ENCODE peak calls at places on chromosomes 12 and 14, in four cellular contexts. K, S, T and L are unnamed samples.

GRCh38 chr12:25977047-25977446 is 18.6 kb downstream of the RASSF8 start:
- DNase-seq in K (no peak), S (no peak), T (no peak), L (no peak)

GRCh38 chr12:119288559-119288958 is 46.0 kb upstream of the CCDC60 start:
- DNase-seq in K (no peak), S (no peak), T (no peak), L (no peak)

GRCh38 chr12:116346751-116347150 is 69.3 kb upstream of the MED13L start:
- DNase-seq in T (no peak), S (no peak), K (peak; percentile 92), L (no peak)

GRCh38 chr12:119102274-119102673 is 76.5 kb upstream of the HSPB8 start:
- DNase-seq in S (no peak), K (no peak), T (no peak), L (no peak)

GRCh38 chr12:11650697-11651281 is 1.3 kb downstream of the ETV6 start:
- DNase-seq in S (no peak), K (peak; percentile 45), T (no peak), L (no peak)

GRCh38 chr14:74913986-74914573 is 9.0 kb downstream of the RPS6KL1 start:
- DNase-seq in K (peak; percentile 85), S (peak; percentile 78), T (peak; percentile 60), L (peak; percentile 56)

GRCh38 chr14:95474941-95475340 is 41.5 kb downstream of the SYNE3 start:
- DNase-seq in T (no peak), S (no peak), K (no peak), L (no peak)

GRCh38 chr14:87998414-87998813 is 5.4 kb upstream of the GALC start:
- DNase-seq in T (no peak), S (no peak), K (no peak), L (no peak)

GRCh38 chr12:79691299-79692248 is 810 bp upstream of the PAWR start:
- DNase-seq in K (peak; percentile 83), S (no peak), T (no peak), L (no peak)

GRCh38 chr12:1384910-1385309 is 209.5 kb downstream of the FBXL14 start:
- DNase-seq in K (peak; percentile 6), T (no peak), S (no peak), L (no peak)

GRCh38 chr14:42470427-42470719 is 863.7 kb downstream of the LRFN5 start:
- DNase-seq in S (no peak), K (no peak), T (no peak), L (no peak)

GRCh38 chr12:105348561-105348960 is 18.1 kb downstream of the C12orf75 start:
- DNase-seq in K (no peak), T (no peak), S (no peak), L (no peak)

GRCh38 chr12:131454418-131455217 is 256.3 kb upstream of the SFSWAP start:
- DNase-seq in T (no peak), K (peak; percentile 13), S (peak; percentile 83), L (peak; percentile 75)

GRCh38 chr12:46049665-46050064 is 59.3 kb upstream of the SCAF11 start:
- DNase-seq in S (peak; percentile 48), T (no peak), K (peak; percentile 2), L (no peak)

GRCh38 chr12:124264089-124264795 is 30.7 kb upstream of the RFLNA start:
- DNase-seq in K (no peak), T (no peak), S (no peak), L (no peak)

GRCh38 chr14:75119056-75119455 is 7.8 kb downstream of the NEK9 start:
- DNase-seq in T (no peak), K (peak; percentile 41), S (no peak), L (no peak)

GRCh38 chr12:66152732-66153131 is 17.1 kb downstream of the TMBIM4 start:
- DNase-seq in S (no peak), K (peak; percentile 47), T (no peak), L (no peak)

DNA sequence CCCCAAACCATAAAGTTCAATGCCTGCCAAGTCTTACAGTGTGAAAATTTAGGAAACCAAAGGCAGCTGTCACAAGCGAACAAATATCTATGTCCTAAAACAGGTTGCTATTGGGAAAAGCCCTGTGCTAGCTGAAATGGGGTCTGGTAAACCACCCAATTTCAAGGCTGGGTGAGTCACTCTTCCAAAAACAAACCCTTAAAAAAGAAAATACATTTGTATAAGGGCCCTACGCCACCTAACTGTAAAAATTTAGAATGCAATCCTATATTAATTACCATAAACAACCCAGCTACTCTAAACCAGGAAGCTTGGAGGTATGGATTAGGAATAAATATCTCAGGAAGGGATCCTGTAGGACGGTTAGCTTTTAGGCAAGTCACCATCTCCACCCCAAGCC is 32.1 kb downstream of the PRMT8 start:
- DNase-seq in K (no peak), T (no peak), S (peak; percentile 28), L (no peak)
- TF ChIP-seq CTCF in K (no peak), T (no peak), S (peak; percentile 4), L (no peak)

GRCh38 chr14:23568021-23568599 is 519 bp upstream of the AP1G2 start:
- DNase-seq in K (no peak), S (no peak), T (no peak), L (no peak)

GRCh38 chr14:23565626-23566025 is 2.0 kb downstream of the AP1G2 start:
- DNase-seq in K (no peak), S (no peak), T (no peak), L (no peak)

GRCh38 chr14:23567186-23568020 is at the start of gene AP1G2:
- DNase-seq in K (peak; percentile 86), T (peak; percentile 61), S (peak; percentile 94), L (peak; percentile 86)

GRCh38 chr14:23566112-23566781 is 1.3 kb downstream of the AP1G2 start:
- DNase-seq in K (no peak), S (no peak), T (no peak), L (no peak)

DNA sequence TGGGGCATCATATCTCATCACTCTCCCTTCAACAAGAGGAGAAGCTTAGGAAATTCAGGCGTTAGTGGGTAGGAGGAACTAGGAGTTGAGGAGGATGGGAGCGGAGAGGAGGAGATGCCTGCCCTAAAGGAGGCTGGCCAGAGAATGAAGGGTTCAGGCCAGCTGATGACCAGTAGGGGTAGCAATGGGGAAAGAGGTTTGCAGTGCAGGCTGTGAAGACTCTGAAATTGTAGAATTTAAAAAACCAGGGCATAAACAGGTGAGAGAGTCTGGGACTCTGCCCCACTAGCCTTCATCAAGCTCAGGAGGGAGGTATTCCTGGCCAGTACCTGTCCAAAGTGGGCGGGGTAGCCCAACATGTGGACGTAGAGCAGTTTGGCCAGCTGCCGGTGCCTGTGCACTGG is 807 bp downstream of the AP1G2 start:
- DNase-seq in K (peak; percentile 45), T (no peak), S (no peak), L (no peak)
- TF ChIP-seq CTCF in K (peak; percentile 35), T (no peak), S (peak; percentile 23), L (no peak)

GRCh38 chr14:106556665-106557289 is 1030.4 kb downstream of the TMEM121 start:
- DNase-seq in K (no peak), S (peak; percentile 14), T (no peak), L (no peak)

GRCh38 chr14:106547735-106548550 is 1021.6 kb downstream of the TMEM121 start:
- DNase-seq in S (no peak), T (no peak), K (no peak), L (no peak)

GRCh38 chr14:106549064-106549463 is 1022.7 kb downstream of the TMEM121 start:
- DNase-seq in T (no peak), K (no peak), S (no peak), L (no peak)

GRCh38 chr14:106551265-106551664 is 1024.9 kb downstream of the TMEM121 start:
- DNase-seq in S (no peak), K (no peak), T (no peak), L (no peak)
- TF ChIP-seq CTCF in S (no peak), K (no peak), T (no peak), L (no peak)

DNA sequence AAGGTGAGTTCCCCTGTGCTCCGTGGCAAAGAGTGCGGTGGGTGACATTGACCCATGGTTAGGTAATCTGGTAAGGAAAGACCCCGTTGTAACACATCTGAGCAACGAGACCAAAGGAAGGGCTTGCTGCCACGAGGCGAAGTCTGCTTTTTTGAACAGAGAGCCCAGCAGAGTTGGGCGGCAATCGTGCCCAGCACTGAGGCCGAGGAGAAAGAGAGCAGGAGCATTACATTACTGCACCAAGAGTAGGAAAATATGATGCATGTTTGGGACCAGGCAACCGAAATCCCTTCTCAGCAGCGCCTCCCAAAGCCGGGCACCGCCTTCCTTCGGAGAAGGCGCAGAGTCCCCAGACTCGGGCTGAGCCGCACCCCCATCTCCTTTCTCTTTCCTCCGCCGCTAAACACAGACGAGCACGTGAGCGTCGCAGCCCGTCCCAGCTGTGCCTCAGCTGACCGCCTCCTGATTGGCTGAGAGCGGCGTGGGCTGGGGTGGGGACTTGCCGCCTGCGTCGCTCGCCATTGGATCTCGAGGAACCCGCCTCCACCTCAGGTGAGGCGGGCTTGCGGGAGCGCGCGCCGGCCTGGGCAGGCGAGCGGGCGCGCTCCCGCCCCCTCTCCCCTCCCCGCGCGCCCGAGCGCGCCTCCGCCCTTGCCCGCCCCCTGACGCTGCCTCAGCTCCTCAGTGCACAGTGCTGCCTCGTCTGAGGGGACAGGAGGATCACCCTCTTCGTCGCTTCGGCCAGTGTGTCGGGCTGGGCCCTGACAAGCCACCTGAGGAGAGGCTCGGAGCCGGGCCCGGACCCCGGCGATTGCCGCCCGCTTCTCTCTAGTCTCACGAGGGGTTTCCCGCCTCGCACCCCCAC is at the start of gene HIF1A:
- DNase-seq in K (peak; percentile 100), T (peak; percentile 96), S (peak; percentile 99), L (peak; percentile 93)
- TF ChIP-seq CTCF in K (peak; percentile 41), T (peak; percentile 15), S (peak; percentile 48), L (no peak)